ENCODE peak calls at places on chromosomes 12 and 14, in five cellular contexts. J is stromal cell of bone marrow, P is NCI-H1105 treated with DMSO at 0.1 percent for 48 hours, Q is left ventricle myocardium inferior, H is astrocyte. C is an unnamed sample.

GRCh38 chr14:63287661-63288483 is 30.9 kb downstream of the GPHB5 start:
- DNase-seq in H (no peak), Q (no peak), P (no peak), J (no peak), C (no peak)

GRCh38 chr12:104736307-104736706 is 221.8 kb downstream of the SLC41A2 start:
- DNase-seq in Q (no peak), P (no peak), H (peak; percentile 56), J (peak; percentile 79), C (peak; percentile 67)

GRCh38 chr12:57214398-57214781 is 2.2 kb upstream of the NXPH4 start:
- DNase-seq in J (no peak), H (no peak), Q (peak; percentile 57), P (peak; percentile 62), C (peak; percentile 45)

GRCh38 chr14:73888971-73889370 is 2.3 kb downstream of the ZNF410 start:
- DNase-seq in P (no peak), Q (no peak), H (peak; percentile 35), J (no peak), C (no peak)

GRCh38 chr12:109266106-109266879 is 42.8 kb downstream of the FOXN4 start:
- DNase-seq in J (no peak), Q (no peak), H (no peak), P (no peak), C (no peak)

GRCh38 chr12:108302471-108303311 is 36.4 kb downstream of the CMKLR1 start:
- DNase-seq in J (peak; percentile 86), Q (peak; percentile 88), P (no peak), H (peak; percentile 23), C (no peak)

GRCh38 chr12:91628656-91629055 is 446.0 kb upstream of the DCN start:
- DNase-seq in Q (no peak), H (peak; percentile 6), P (peak; percentile 22), J (no peak), C (no peak)

GRCh38 chr14:96905825-96906224 is 108.6 kb downstream of the VRK1 start:
- DNase-seq in J (peak; percentile 5), Q (no peak), H (no peak), P (no peak), C (no peak)

GRCh38 chr14:29681308-29681707 is 246.3 kb downstream of the PRKD1 start:
- DNase-seq in P (no peak), H (no peak), J (peak; percentile 77), Q (no peak), C (no peak)

GRCh38 chr12:31702047-31702446 is 26.8 kb downstream of the AMN1 start:
- DNase-seq in J (peak; percentile 58), H (peak; percentile 16), P (no peak), Q (no peak), C (no peak)

GRCh38 chr12:4833053-4833452 is 76.7 kb upstream of the KCNA1 start:
- DNase-seq in P (no peak), Q (no peak), J (no peak), H (no peak), C (no peak)

GRCh38 chr12:6229823-6230222 is 29.6 kb downstream of the CD9 start:
- DNase-seq in P (no peak), H (peak; percentile 97), Q (peak; percentile 54), J (peak; percentile 95), C (peak; percentile 58)

C was measured in brain microvascular endothelial cell.